ENCODE peak calls at places on chromosomes 3 and 15, in four cellular contexts. A is ecto neural progenitor cell; D is stimulated activated CD8-positive, alpha-beta memory T cell treated with anti-CD3 and anti-CD28 coated beads, Interleukin-7, amount 100 ng/mL, for 1 hour; T is activated T-cell treated with anti-CD3 and anti-CD28 coated beads for 1 hour. P is an unnamed sample.

GRCh38 chr15:98968576-98968975 is 39.0 kb downstream of the PGPEP1L start:
- DNase-seq in T (no peak), D (no peak), A (no peak), P (no peak)

GRCh38 chr15:37518436-37518835 is 416.0 kb upstream of the TMCO5A start:
- DNase-seq in D (no peak), A (no peak), T (no peak), P (no peak)

GRCh38 chr3:131454501-131454900 is 48.3 kb downstream of the MRPL3 start:
- DNase-seq in A (no peak), D (no peak), T (no peak), P (no peak)

GRCh38 chr3:11991751-11992150 is 12.4 kb upstream of the SYN2 start:
- DNase-seq in A (no peak), T (no peak), D (no peak), P (no peak)

GRCh38 chr15:69400850-69401249 is 13.3 kb upstream of the KIF23 start:
- DNase-seq in T (no peak), A (no peak), D (no peak), P (no peak)

GRCh38 chr3:160331127-160331937 is 67.7 kb downstream of the IFT80 start:
- DNase-seq in T (no peak), A (no peak), D (no peak), P (no peak)

GRCh38 chr3:76997733-76998132 is 42.2 kb upstream of the ROBO2 start:
- DNase-seq in D (no peak), A (no peak), T (no peak), P (no peak)

GRCh38 chr15:34776706-34777105 is 18.6 kb downstream of the ACTC1 start:
- DNase-seq in D (no peak), T (no peak), A (no peak), P (no peak)

GRCh38 chr3:153079386-153079785 is 82.6 kb upstream of the RAP2B start:
- DNase-seq in T (no peak), A (no peak), D (no peak), P (no peak)

GRCh38 chr3:127805026-127805753 is 17.1 kb downstream of the MGLL start:
- DNase-seq in A (no peak), T (no peak), D (no peak), P (no peak)

GRCh38 chr3:134799393-134799792 is 4.3 kb downstream of the EPHB1 start:
- DNase-seq in T (no peak), D (no peak), A (peak), P (no peak)

GRCh38 chr15:74784426-74784825 is 2.5 kb downstream of the CSK start:
- DNase-seq in A (no peak), D (no peak), T (no peak), P (no peak)

GRCh38 chr15:78097667-78098066 is 5.3 kb downstream of the SH2D7 start:
- DNase-seq in A (no peak), D (no peak), T (no peak), P (no peak)

GRCh38 chr3:46114324-46114988 is 87.2 kb upstream of the XCR1 start:
- DNase-seq in D (no peak), A (no peak), T (no peak), P (no peak)

GRCh38 chr15:79779739-79780138 is 117.1 kb downstream of the MTHFS start:
- DNase-seq in T (no peak), A (no peak), D (no peak), P (no peak)

GRCh38 chr3:27677554-27677953 is 44.6 kb downstream of the EOMES start:
- DNase-seq in D (no peak), T (no peak), A (no peak), P (no peak)

GRCh38 chr15:45048784-45049631 is 26.0 kb downstream of the SORD start:
- DNase-seq in A (no peak), D (no peak), T (no peak), P (no peak)

GRCh38 chr3:142444343-142444742 is 3.5 kb downstream of the XRN1 start:
- DNase-seq in T (no peak), D (no peak), A (no peak), P (no peak)

GRCh38 chr3:115660646-115661442 is 37.5 kb downstream of the GAP43 start:
- DNase-seq in A (peak), D (no peak), T (no peak), P (no peak)

GRCh38 chr3:111714305-111714704 is 119.2 kb upstream of the ZBED2 start:
- DNase-seq in T (no peak), D (no peak), A (no peak), P (no peak)

GRCh38 chr3:114223146-114223545 is 14.2 kb downstream of the ZNF80 start:
- DNase-seq in T (no peak), D (no peak), A (no peak), P (no peak)

GRCh38 chr3:186452517-186452916 is 90.5 kb upstream of the DGKG start:
- DNase-seq in A (no peak), T (no peak), D (no peak), P (no peak)

GRCh38 chr3:8501388-8502131 is at the start of gene LMCD1:
- DNase-seq in D (peak), A (peak), T (peak), P (peak)

GRCh38 chr15:70385052-70385451 is 287.3 kb upstream of the TLE3 start:
- DNase-seq in A (peak), D (no peak), T (no peak), P (no peak)

GRCh38 chr3:151843275-151843674 is 29.4 kb downstream of the AADAC start:
- DNase-seq in A (no peak), T (no peak), D (no peak), P (no peak)